ENCODE peak calls at places on chromosomes 6 and 20, in six cellular contexts. R is left colon; Q is central memory CD8-positive, alpha-beta T cell; U is CD8-positive, alpha-beta T cell; B is CD8-positive, alpha-beta memory T cell; E is OCI-LY7. H is an unnamed sample.

GRCh38 chr20:22429175-22430153 is 154.9 kb downstream of the FOXA2 start:
- DNase-seq in R (no peak), Q (no peak), U (no peak), B (no peak), E (no peak), H (no peak)

GRCh38 chr6:170407200-170407599 is 100.6 kb downstream of the FAM120B start:
- DNase-seq in R (no peak), Q (no peak), U (no peak), B (no peak), E (no peak), H (no peak)

GRCh38 chr20:63086421-63087235 is 79.9 kb upstream of the BHLHE23 start:
- DNase-seq in R (peak; percentile 22), Q (no peak), U (no peak), B (peak; percentile 38), E (no peak), H (no peak)

GRCh38 chr6:132298344-132298949 is 102.8 kb downstream of the MOXD1 start:
- DNase-seq in R (no peak), Q (no peak), U (peak; percentile 6), B (no peak), E (peak; percentile 80), H (peak; percentile 2)

GRCh38 chr6:28648878-28649375 is 123.2 kb downstream of the GPX5 start:
- DNase-seq in R (no peak), Q (no peak), U (no peak), B (no peak), E (peak; percentile 38), H (no peak)

GRCh38 chr6:126077810-126078791 is 91.8 kb downstream of the TRMT11 start:
- DNase-seq in R (peak; percentile 32), Q (no peak), U (no peak), B (no peak), E (no peak), H (no peak)

GRCh38 chr20:22560817-22561216 is 23.6 kb downstream of the FOXA2 start:
- DNase-seq in R (no peak), Q (no peak), U (no peak), B (no peak), E (no peak), H (no peak)

GRCh38 chr6:124792386-124792785 is 169.9 kb upstream of the RNF217 start:
- DNase-seq in R (no peak), Q (no peak), U (no peak), B (no peak), E (no peak), H (no peak)

GRCh38 chr6:15417811-15418210 is 171.9 kb downstream of the JARID2 start:
- DNase-seq in R (no peak), Q (no peak), U (no peak), B (no peak), E (no peak), H (no peak)

GRCh38 chr6:17207281-17207680 is 73.9 kb upstream of the RBM24 start:
- DNase-seq in R (no peak), Q (no peak), U (no peak), B (no peak), E (no peak), H (peak; percentile 40)

GRCh38 chr20:8433286-8433685 is 301.2 kb downstream of the PLCB1 start:
- DNase-seq in R (no peak), Q (no peak), U (no peak), B (no peak), E (no peak), H (no peak)

GRCh38 chr6:116088946-116089345 is 11.7 kb upstream of the NT5DC1 start:
- DNase-seq in R (no peak), Q (no peak), U (no peak), B (no peak), E (no peak), H (no peak)

GRCh38 chr6:52160468-52161104 is 25.6 kb upstream of the IL17A start:
- DNase-seq in R (no peak), Q (no peak), U (no peak), B (no peak), E (no peak), H (no peak)

GRCh38 chr6:12014027-12014872 is 2.1 kb downstream of the HIVEP1 start:
- DNase-seq in R (no peak), Q (no peak), U (no peak), B (no peak), E (no peak), H (no peak)

GRCh38 chr6:111430605-111431378 is 52.2 kb downstream of the REV3L start:
- DNase-seq in R (no peak), Q (no peak), U (no peak), B (no peak), E (no peak), H (no peak)

GRCh38 chr6:41505084-41506049 is 40.8 kb upstream of the FOXP4 start:
- DNase-seq in R (peak; percentile 72), Q (no peak), U (no peak), B (peak; percentile 33), E (no peak), H (peak; percentile 30)

GRCh38 chr20:25984933-25985332 is 288.3 kb upstream of the ZNF337 start:
- DNase-seq in R (no peak), Q (no peak), U (peak; percentile 41), B (peak; percentile 72), E (no peak), H (no peak)

H was measured in DMS 273 treated with DMSO at 0.1 percent for 48 hours.